ENCODE peak calls at places on chromosomes 3 and 15, in four cellular contexts. One of them, this sample, is unnamed.

GRCh38 chr15:48766196-48766595 is 44.7 kb downstream of the CEP152 start:
- DNase-seq in left ventricle myocardium inferior: no peak
- DNase-seq in cardiac muscle cell: no peak
- DNase-seq in tibial artery: no peak
- DNase-seq in this sample: no peak

GRCh38 chr15:40430271-40430805 is 10.4 kb upstream of the BAHD1 start:
- DNase-seq in left ventricle myocardium inferior: no peak
- DNase-seq in cardiac muscle cell: no peak
- DNase-seq in tibial artery: no peak
- DNase-seq in this sample: no peak

GRCh38 chr3:32780735-32781210 is 37.0 kb upstream of the TRIM71 start:
- DNase-seq in left ventricle myocardium inferior: peak
- DNase-seq in cardiac muscle cell: peak
- DNase-seq in tibial artery: no peak
- DNase-seq in this sample: peak

GRCh38 chr3:153144779-153145178 is 17.2 kb upstream of the RAP2B start:
- DNase-seq in left ventricle myocardium inferior: no peak
- DNase-seq in cardiac muscle cell: no peak
- DNase-seq in tibial artery: no peak
- DNase-seq in this sample: no peak

GRCh38 chr3:133821767-133822638 is 16.4 kb downstream of the SRPRB start:
- DNase-seq in left ventricle myocardium inferior: peak
- DNase-seq in cardiac muscle cell: peak
- DNase-seq in tibial artery: peak
- DNase-seq in this sample: no peak

GRCh38 chr3:60301142-60301541 is 950.1 kb downstream of the FHIT start:
- DNase-seq in left ventricle myocardium inferior: no peak
- DNase-seq in cardiac muscle cell: no peak
- DNase-seq in tibial artery: no peak
- DNase-seq in this sample: no peak

GRCh38 chr3:60703008-60703407 is 548.2 kb downstream of the FHIT start:
- DNase-seq in left ventricle myocardium inferior: no peak
- DNase-seq in cardiac muscle cell: no peak
- DNase-seq in tibial artery: no peak
- DNase-seq in this sample: no peak

GRCh38 chr3:9615003-9615628 is 34.2 kb upstream of the MTMR14 start:
- DNase-seq in left ventricle myocardium inferior: no peak
- DNase-seq in cardiac muscle cell: no peak
- DNase-seq in tibial artery: no peak
- DNase-seq in this sample: no peak

GRCh38 chr15:97504031-97504430 is 456.5 kb upstream of the ARRDC4 start:
- DNase-seq in left ventricle myocardium inferior: no peak
- DNase-seq in cardiac muscle cell: no peak
- DNase-seq in tibial artery: no peak
- DNase-seq in this sample: no peak

GRCh38 chr3:14810795-14811661 is 7.7 kb upstream of the FGD5 start:
- DNase-seq in left ventricle myocardium inferior: no peak
- DNase-seq in cardiac muscle cell: no peak
- DNase-seq in tibial artery: no peak
- DNase-seq in this sample: no peak

GRCh38 chr15:38810686-38811085 is 246.1 kb upstream of the RASGRP1 start:
- DNase-seq in left ventricle myocardium inferior: no peak
- DNase-seq in cardiac muscle cell: no peak
- DNase-seq in tibial artery: no peak
- DNase-seq in this sample: no peak

GRCh38 chr15:64942356-64942755 is 30.7 kb downstream of the ANKDD1A start:
- DNase-seq in left ventricle myocardium inferior: no peak
- DNase-seq in cardiac muscle cell: no peak
- DNase-seq in tibial artery: no peak
- DNase-seq in this sample: no peak

GRCh38 chr3:50450135-50450911 is 53.1 kb downstream of the CACNA2D2 start:
- DNase-seq in left ventricle myocardium inferior: peak
- DNase-seq in cardiac muscle cell: no peak
- DNase-seq in tibial artery: peak
- DNase-seq in this sample: peak

GRCh38 chr15:69279636-69280035 is 19.1 kb upstream of the PAQR5 start:
- DNase-seq in left ventricle myocardium inferior: no peak
- DNase-seq in cardiac muscle cell: no peak
- DNase-seq in tibial artery: no peak
- DNase-seq in this sample: no peak

GRCh38 chr15:55552926-55553325 is 35.2 kb downstream of the PYGO1 start:
- DNase-seq in left ventricle myocardium inferior: peak
- DNase-seq in cardiac muscle cell: peak
- DNase-seq in tibial artery: no peak
- DNase-seq in this sample: no peak

GRCh38 chr3:130935761-130936160 is 41.9 kb downstream of the ATP2C1 start:
- DNase-seq in left ventricle myocardium inferior: no peak
- DNase-seq in cardiac muscle cell: no peak
- DNase-seq in tibial artery: no peak
- DNase-seq in this sample: no peak

GRCh38 chr15:81311834-81312459 is 12.0 kb downstream of the STARD5 start:
- DNase-seq in left ventricle myocardium inferior: no peak
- DNase-seq in cardiac muscle cell: no peak
- DNase-seq in tibial artery: no peak
- DNase-seq in this sample: no peak

GRCh38 chr3:66472313-66473134 is 28.3 kb downstream of the LRIG1 start:
- DNase-seq in left ventricle myocardium inferior: no peak
- DNase-seq in cardiac muscle cell: no peak
- DNase-seq in tibial artery: no peak
- DNase-seq in this sample: no peak

GRCh38 chr3:13879946-13880810 is at the start of gene WNT7A:
- DNase-seq in left ventricle myocardium inferior: no peak
- DNase-seq in cardiac muscle cell: peak
- DNase-seq in tibial artery: peak
- DNase-seq in this sample: peak

GRCh38 chr3:49967307-49967706 is 27.4 kb downstream of the RBM6 start:
- DNase-seq in left ventricle myocardium inferior: no peak
- DNase-seq in cardiac muscle cell: no peak
- DNase-seq in tibial artery: no peak
- DNase-seq in this sample: no peak

GRCh38 chr3:64174328-64174727 is 50.9 kb downstream of the PRICKLE2 start:
- DNase-seq in left ventricle myocardium inferior: no peak
- DNase-seq in cardiac muscle cell: no peak
- DNase-seq in tibial artery: no peak
- DNase-seq in this sample: no peak

GRCh38 chr3:35777563-35777962 is 138.2 kb downstream of the ARPP21 start:
- DNase-seq in left ventricle myocardium inferior: no peak
- DNase-seq in cardiac muscle cell: no peak
- DNase-seq in tibial artery: no peak
- DNase-seq in this sample: no peak

GRCh38 chr3:59558906-59559720 is 509.3 kb upstream of the CFAP20DC start:
- DNase-seq in left ventricle myocardium inferior: no peak
- DNase-seq in cardiac muscle cell: no peak
- DNase-seq in tibial artery: no peak
- DNase-seq in this sample: no peak

GRCh38 chr3:156761007-156761406 is 65.1 kb upstream of the LEKR1 start:
- DNase-seq in left ventricle myocardium inferior: no peak
- DNase-seq in cardiac muscle cell: no peak
- DNase-seq in tibial artery: no peak
- DNase-seq in this sample: no peak

GRCh38 chr3:47109393-47109792 is 54.5 kb downstream of the SETD2 start:
- DNase-seq in left ventricle myocardium inferior: no peak
- DNase-seq in cardiac muscle cell: no peak
- DNase-seq in tibial artery: no peak
- DNase-seq in this sample: no peak

GRCh38 chr3:101639280-101639963 is 37.5 kb downstream of the ZBTB11 start:
- DNase-seq in left ventricle myocardium inferior: no peak
- DNase-seq in cardiac muscle cell: no peak
- DNase-seq in tibial artery: no peak
- DNase-seq in this sample: no peak

GRCh38 chr3:195746751-195747150 is 26.0 kb downstream of the MUC20 start:
- DNase-seq in left ventricle myocardium inferior: no peak
- DNase-seq in cardiac muscle cell: no peak
- DNase-seq in tibial artery: no peak
- DNase-seq in this sample: no peak

GRCh38 chr3:150761831-150762661 is 923 bp downstream of the SIAH2 start:
- DNase-seq in left ventricle myocardium inferior: peak
- DNase-seq in cardiac muscle cell: peak
- DNase-seq in tibial artery: peak
- DNase-seq in this sample: peak

DNA sequence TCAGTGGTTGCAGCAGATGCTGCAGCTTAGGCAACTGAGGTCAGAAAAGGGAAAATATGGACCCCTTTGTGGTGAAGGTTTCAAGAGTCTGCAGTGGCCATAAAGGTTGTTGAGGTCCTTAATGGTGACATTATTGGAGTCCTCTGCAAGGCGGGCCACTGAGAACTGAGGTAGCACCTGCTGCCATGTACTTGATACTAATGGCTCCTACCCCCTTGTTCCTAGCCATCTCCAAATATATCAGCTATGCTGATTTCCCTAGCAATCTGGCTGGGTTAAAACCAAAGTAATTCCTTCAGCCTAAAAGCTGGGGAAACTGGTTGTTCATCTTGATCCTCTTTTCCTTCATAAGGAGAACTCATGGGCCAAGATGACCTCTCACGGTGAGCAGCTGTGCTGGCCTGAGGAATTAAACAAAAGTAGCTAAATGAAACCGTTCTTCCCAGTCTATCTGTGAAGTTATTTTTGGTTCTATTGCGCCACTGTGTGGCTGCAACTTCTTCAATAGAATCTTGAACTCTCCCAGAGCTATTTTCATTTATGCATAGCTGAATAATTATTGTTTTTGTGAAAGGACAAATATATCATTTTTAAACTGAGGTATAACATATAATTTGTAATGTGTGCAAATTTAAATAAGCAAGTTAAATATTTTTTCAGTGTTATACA is 76.1 kb upstream of the PLSCR4 start:
- DNase-seq in left ventricle myocardium inferior: no peak
- DNase-seq in cardiac muscle cell: peak
- DNase-seq in tibial artery: no peak
- DNase-seq in this sample: peak
- TF ChIP-seq CTCF in left ventricle myocardium inferior: peak
- TF ChIP-seq CTCF in cardiac muscle cell: peak
- TF ChIP-seq CTCF in tibial artery: peak
- TF ChIP-seq CTCF in this sample: peak

GRCh38 chr15:66829551-66830131 is 127.6 kb downstream of the SMAD6 start:
- DNase-seq in left ventricle myocardium inferior: no peak
- DNase-seq in cardiac muscle cell: no peak
- DNase-seq in tibial artery: no peak
- DNase-seq in this sample: no peak
- H3K27ac ChIP-seq in left ventricle myocardium inferior: peak
- H3K27ac ChIP-seq in cardiac muscle cell: peak
- H3K27ac ChIP-seq in tibial artery: no peak
- H3K27ac ChIP-seq in this sample: no peak

GRCh38 chr3:72678892-72679291 is 169.4 kb downstream of the SHQ1 start:
- DNase-seq in left ventricle myocardium inferior: no peak
- DNase-seq in cardiac muscle cell: no peak
- DNase-seq in tibial artery: no peak
- DNase-seq in this sample: no peak
- H3K4me3 ChIP-seq in left ventricle myocardium inferior: no peak
- H3K4me3 ChIP-seq in cardiac muscle cell: no peak
- H3K4me3 ChIP-seq in tibial artery: no peak
- H3K4me3 ChIP-seq in this sample: no peak

DNA sequence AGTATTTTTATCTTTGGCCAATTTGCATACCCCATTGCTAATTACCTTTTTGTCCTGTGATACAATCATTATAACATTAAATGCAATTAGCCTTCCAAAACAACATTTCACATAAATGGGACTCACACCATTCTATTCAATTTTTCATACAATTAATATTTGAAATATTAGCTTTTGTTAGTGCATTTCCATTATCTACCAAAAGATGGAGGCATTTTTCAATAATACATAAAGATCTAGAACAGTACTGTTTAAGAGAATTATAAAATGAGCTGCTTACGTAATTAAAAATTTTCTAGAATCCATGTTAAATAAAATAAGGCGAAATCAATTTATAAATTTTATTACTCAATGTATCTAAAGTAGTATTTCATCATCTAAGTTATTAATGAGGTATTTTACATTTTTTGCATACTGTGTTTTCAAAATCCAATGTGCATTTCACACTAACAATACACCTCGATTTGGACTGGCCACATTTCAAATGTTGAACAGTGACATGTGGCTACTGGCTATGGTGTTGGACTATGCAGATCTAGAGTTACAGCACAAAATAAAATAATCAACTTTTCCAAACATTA is 74.3 kb downstream of the TJP1 start:
- DNase-seq in left ventricle myocardium inferior: no peak
- DNase-seq in cardiac muscle cell: no peak
- DNase-seq in tibial artery: no peak
- DNase-seq in this sample: no peak
- TF ChIP-seq CTCF in left ventricle myocardium inferior: peak
- TF ChIP-seq CTCF in cardiac muscle cell: peak
- TF ChIP-seq CTCF in tibial artery: peak
- TF ChIP-seq CTCF in this sample: peak

DNA sequence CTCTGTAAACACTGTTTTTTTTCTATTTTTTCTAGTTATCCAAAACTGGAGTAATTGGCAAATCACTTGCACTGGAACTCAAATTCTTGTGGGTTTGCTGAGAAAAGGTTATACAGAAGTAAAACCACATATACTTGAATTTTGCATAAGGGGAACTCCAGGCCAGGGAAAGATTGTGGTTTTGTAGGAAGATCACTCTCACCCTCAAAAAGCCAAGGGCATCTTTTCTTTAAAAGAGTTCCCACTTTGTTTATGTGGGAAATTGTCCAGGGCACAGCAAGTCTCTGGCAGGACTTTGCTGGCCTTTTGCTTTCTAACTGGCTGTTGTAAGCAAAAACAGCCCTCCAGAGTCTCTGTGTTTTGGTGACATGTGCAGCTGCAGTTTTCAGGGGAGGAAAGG is 340.3 kb upstream of the RBMS3 start:
- DNase-seq in left ventricle myocardium inferior: no peak
- DNase-seq in cardiac muscle cell: no peak
- DNase-seq in tibial artery: peak
- DNase-seq in this sample: no peak
- H3K27ac ChIP-seq in left ventricle myocardium inferior: peak
- H3K27ac ChIP-seq in cardiac muscle cell: no peak
- H3K27ac ChIP-seq in tibial artery: peak
- H3K27ac ChIP-seq in this sample: peak

DNA sequence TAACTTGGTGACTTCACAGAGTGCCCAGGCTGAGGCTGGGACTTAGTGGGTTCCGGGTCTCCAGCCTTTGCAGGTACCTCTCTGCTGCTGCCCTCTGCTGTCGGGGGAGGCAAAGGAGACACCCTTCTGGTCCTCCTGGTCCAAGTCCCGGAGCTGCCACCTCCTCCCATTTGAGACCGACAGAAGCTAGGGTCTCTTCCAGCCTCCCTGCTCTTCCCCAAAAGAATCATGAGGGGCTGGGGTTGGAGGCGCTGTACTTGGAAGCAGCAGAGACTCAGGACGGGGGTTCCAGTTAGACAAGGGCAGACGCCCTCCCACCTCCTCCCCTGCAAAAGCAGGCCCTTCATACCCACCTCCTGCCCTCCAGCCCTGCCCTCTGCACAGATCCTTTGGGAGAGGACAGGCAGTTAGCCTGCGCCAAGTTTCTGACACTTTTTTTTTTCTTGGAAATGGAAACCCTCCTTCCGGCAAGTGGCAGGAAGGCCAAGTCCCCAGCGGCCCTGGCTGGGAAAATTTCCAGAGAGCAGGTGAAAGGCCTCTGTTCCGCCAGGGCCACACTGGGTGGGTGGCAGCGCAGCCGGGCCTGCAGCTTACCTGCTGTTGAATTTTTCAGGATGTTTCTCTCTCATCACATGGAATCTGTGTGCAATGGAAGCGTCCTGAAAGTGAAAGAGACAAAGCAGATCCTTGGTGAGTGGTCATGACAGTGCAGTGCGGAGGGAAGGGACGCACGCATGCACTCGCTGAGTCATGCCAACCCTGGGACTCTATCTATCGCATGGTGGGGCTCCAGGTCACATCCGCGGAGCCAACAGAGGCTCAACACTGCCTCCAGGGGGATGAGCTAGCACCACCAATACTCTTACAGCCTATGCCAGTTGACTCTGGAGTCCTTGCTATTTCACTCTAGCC is 119.9 kb downstream of the DGKG start:
- DNase-seq in left ventricle myocardium inferior: peak
- DNase-seq in cardiac muscle cell: peak
- DNase-seq in tibial artery: peak
- DNase-seq in this sample: peak
- H3K4me3 ChIP-seq in left ventricle myocardium inferior: peak
- H3K4me3 ChIP-seq in cardiac muscle cell: no peak
- H3K4me3 ChIP-seq in tibial artery: peak
- H3K4me3 ChIP-seq in this sample: no peak